ENCODE peak calls at places on chromosomes 12 and 14, in four cellular contexts. N is H7, H is PC-3, S is fibroblast of pulmonary artery. K is an unnamed sample.

GRCh38 chr12:124742111-124742510 is 121.6 kb downstream of the SCARB1 start:
- DNase-seq in N (no peak), H (no peak), S (no peak), K (peak)

GRCh38 chr12:94175763-94176660 is 27.6 kb downstream of the PLXNC1 start:
- DNase-seq in N (no peak), H (peak), S (peak), K (no peak)

GRCh38 chr12:3071107-3071506 is 6.1 kb upstream of the TSPAN9 start:
- DNase-seq in N (no peak), H (no peak), S (no peak), K (peak)

GRCh38 chr14:106422066-106422465 is 895.7 kb downstream of the TMEM121 start:
- DNase-seq in N (no peak), H (no peak), S (no peak), K (no peak)

GRCh38 chr12:24499151-24500146 is 449.5 kb downstream of the BCAT1 start:
- DNase-seq in N (no peak), H (no peak), S (peak), K (no peak)

GRCh38 chr14:89673499-89674225 is 256.6 kb upstream of the FOXN3 start:
- DNase-seq in N (no peak), H (peak), S (peak), K (no peak)

GRCh38 chr14:50545618-50546017 is 13.2 kb upstream of the MAP4K5 start:
- DNase-seq in N (no peak), H (peak), S (no peak), K (peak)

GRCh38 chr12:119644930-119645329 is 23.0 kb upstream of the PRKAB1 start:
- DNase-seq in N (no peak), H (no peak), S (no peak), K (no peak)

GRCh38 chr12:52056801-52057613 is 5.8 kb downstream of the NR4A1 start:
- DNase-seq in N (peak), H (no peak), S (peak), K (no peak)

GRCh38 chr12:52203126-52203921 is 11.5 kb upstream of the KRT80 start:
- DNase-seq in N (peak), H (peak), S (peak), K (peak)

GRCh38 chr12:23262670-23263069 is 637.7 kb downstream of the ETNK1 start:
- DNase-seq in N (no peak), H (no peak), S (no peak), K (no peak)

GRCh38 chr12:75315518-75315917 is 14.6 kb downstream of the CAPS2 start:
- DNase-seq in N (no peak), H (peak), S (peak), K (no peak)

GRCh38 chr14:21160061-21160610 is 4.3 kb upstream of the OR5AU1 start:
- DNase-seq in N (no peak), H (no peak), S (no peak), K (no peak)

GRCh38 chr12:122205590-122205925 is 2.0 kb downstream of the B3GNT4 start:
- DNase-seq in N (peak), H (no peak), S (no peak), K (no peak)

GRCh38 chr14:68807148-68807600 is 14.3 kb upstream of the ZFP36L1 start:
- DNase-seq in N (peak), H (no peak), S (peak), K (peak)

GRCh38 chr12:108477055-108477880 is 37.8 kb upstream of the FICD start:
- DNase-seq in N (no peak), H (no peak), S (no peak), K (no peak)

GRCh38 chr12:107356266-107356936 is 263.1 kb upstream of the CRY1 start:
- DNase-seq in N (no peak), H (peak), S (peak), K (no peak)

GRCh38 chr14:62251237-62251636 is 489.0 kb downstream of the SNAPC1 start:
- DNase-seq in N (no peak), H (no peak), S (no peak), K (no peak)

GRCh38 chr14:105974902-105975301 is 448.5 kb downstream of the TMEM121 start:
- DNase-seq in N (no peak), H (no peak), S (no peak), K (no peak)

GRCh38 chr12:118377005-118377890 is 893 bp downstream of the SUDS3 start:
- DNase-seq in N (peak), H (peak), S (no peak), K (no peak)

GRCh38 chr14:81206115-81206514 is 14.6 kb downstream of the GTF2A1 start:
- DNase-seq in N (no peak), H (peak), S (no peak), K (no peak)

GRCh38 chr12:16163891-16164290 is 113.6 kb downstream of the SLC15A5 start:
- DNase-seq in N (no peak), H (no peak), S (peak), K (no peak)

GRCh38 chr14:105074601-105075053 is 9.4 kb upstream of the GPR132 start:
- DNase-seq in N (peak), H (no peak), S (no peak), K (no peak)

GRCh38 chr12:70557583-70558263 is 79.5 kb downstream of the PTPRB start:
- DNase-seq in N (no peak), H (no peak), S (no peak), K (no peak)

GRCh38 chr12:120228041-120228290 is 27.1 kb upstream of the RPLP0 start:
- DNase-seq in N (no peak), H (no peak), S (no peak), K (no peak)

DNA sequence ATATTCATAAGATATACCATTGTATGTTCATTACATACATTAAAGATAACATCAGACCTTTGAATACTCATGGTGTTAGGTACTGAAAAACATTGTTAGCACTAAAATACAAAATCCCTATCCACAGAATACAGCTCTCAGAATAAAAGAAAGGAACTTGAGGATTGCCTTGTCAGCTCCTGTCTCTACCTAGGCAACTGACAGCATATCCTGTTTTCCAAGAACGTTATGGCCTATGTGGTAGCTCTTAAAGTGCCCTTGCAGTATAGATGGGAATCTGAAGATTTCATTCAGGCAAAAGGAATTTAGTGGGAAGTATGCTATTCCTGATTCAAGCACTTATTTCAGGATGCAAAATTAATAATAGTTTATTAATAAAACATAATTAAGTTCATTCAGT is 1.8 kb upstream of the PPP1R12A start:
- DNase-seq in N (no peak), H (no peak), S (no peak), K (no peak)
- H3K4me3 ChIP-seq in N (no peak), H (peak), S (no peak), K (no peak)

GRCh38 chr12:155646-156045 is 58.3 kb downstream of the SLC6A12 start:
- DNase-seq in N (no peak), H (no peak), S (no peak), K (no peak)

GRCh38 chr12:152440-152839 is 61.5 kb downstream of the SLC6A12 start:
- DNase-seq in N (no peak), H (no peak), S (peak), K (no peak)

GRCh38 chr12:153080-153746 is 60.7 kb downstream of the SLC6A12 start:
- DNase-seq in N (peak), H (peak), S (peak), K (peak)

GRCh38 chr12:155006-155405 is 59.0 kb downstream of the SLC6A12 start:
- DNase-seq in N (no peak), H (no peak), S (no peak), K (no peak)

DNA sequence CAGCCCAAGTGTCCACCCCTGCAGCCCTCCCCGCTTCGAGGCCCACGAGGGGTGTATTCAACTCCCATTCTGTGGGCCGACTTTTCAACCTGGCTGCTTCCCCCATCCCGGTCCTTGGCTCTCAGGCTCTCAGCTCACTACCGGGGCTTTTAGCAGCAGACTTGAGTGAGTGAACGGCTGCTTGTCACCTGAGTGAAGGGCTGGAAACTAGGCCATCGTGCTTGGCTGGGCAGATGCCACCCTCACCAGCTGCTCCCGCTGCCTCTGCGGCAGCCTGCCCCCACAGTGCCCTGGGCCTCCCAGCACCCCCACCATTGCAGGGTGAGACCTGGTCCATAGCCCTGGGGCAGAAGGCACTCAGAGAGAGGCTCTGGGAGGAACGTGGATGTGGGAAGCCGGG is 59.9 kb downstream of the SLC6A12 start:
- DNase-seq in N (no peak), H (no peak), S (no peak), K (no peak)
- H3K4me3 ChIP-seq in N (no peak), H (no peak), S (no peak), K (no peak)

DNA sequence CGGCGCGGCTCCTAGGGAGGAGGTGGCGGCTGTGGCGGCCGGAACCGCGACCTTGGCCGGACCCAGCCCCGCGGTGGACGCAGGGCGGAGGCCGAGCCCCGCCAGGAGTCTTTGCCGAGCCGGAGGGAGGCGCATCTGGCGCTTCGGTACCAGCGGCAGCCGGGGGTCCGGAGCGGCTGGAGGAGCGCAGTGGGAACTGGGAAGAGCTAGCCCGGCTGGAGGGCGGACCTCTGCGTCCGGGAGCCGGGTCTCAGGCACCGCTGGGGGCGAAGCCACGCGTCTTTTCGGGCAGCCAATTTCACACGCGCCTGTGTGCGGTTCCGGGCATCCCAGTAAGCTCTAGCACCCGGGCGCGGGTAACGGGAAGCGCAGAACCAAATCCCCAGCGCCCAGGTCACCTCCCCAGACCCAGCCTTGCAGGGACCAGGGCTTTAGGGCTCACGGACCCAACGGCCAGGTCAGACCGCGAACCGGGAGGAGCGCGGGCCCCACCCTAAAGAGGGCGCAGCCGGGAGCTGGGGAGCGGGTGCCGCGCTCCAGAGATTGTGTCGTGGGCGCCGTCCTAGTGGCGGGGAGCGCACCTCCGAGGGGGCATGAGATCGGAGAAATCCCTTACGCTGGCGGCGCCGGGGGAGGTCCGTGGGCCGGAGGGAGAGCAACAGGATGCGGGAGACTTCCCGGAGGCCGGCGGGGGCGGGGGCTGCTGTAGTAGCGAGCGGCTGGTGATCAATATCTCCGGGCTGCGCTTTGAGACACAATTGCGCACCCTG is 89.4 kb downstream of the GALNT8 start:
- DNase-seq in N (peak), H (no peak), S (no peak), K (no peak)
- H3K4me3 ChIP-seq in N (peak), H (no peak), S (no peak), K (no peak)

DNA sequence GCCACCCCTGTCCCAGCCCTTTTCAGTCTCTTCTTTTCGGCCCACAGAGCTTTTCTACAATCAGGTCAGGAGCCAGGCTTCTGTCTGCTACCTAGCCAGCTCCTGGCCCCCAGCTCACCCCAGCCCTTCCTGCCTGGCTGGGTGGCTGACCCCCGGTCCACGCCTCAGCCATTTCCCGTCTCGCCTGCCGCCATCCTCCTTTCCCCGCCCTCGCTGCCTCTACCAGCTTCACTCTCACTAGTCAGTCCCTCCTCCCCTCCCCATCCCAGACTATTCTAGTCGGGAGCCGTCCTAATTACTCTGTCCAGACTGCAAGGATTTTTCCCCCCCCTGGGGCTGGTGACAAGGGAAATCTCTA is 876 bp downstream of the DHH start:
- DNase-seq in N (peak), H (no peak), S (no peak), K (no peak)
- H3K4me3 ChIP-seq in N (no peak), H (peak), S (no peak), K (no peak)

GRCh38 chr14:59317782-59318505 is 129.5 kb downstream of the DAAM1 start:
- DNase-seq in N (no peak), H (no peak), S (no peak), K (no peak)

GRCh38 chr14:59318908-59319307 is 130.4 kb downstream of the DAAM1 start:
- DNase-seq in N (no peak), H (no peak), S (peak), K (no peak)

GRCh38 chr14:59321184-59321952 is 132.9 kb downstream of the DAAM1 start:
- DNase-seq in N (no peak), H (peak), S (peak), K (no peak)

GRCh38 chr14:59317346-59317745 is 128.9 kb downstream of the DAAM1 start:
- DNase-seq in N (no peak), H (no peak), S (no peak), K (no peak)

GRCh38 chr14:59320771-59321170 is 132.3 kb downstream of the DAAM1 start:
- DNase-seq in N (no peak), H (no peak), S (peak), K (no peak)
- H3K4me3 ChIP-seq in N (no peak), H (no peak), S (no peak), K (no peak)

K was measured in prostate gland.